ENCODE peak calls at places on chromosomes 7 and 10, in nine cellular contexts. C, V, H, I, K, S, U, X and D are unnamed samples.

GRCh38 chr7:27102578-27103442 is at the start of gene HOXA2:
- DNase-seq in C (no peak), V (no peak), H (no peak), I (no peak), K (no peak), S (no peak), U (peak; percentile 85), X (no peak), D (no peak)

GRCh38 chr7:10412426-10413019 is 561.1 kb upstream of the PHF14 start:
- DNase-seq in C (peak; percentile 46), V (no peak), H (peak; percentile 15), I (peak; percentile 3), K (no peak), S (peak; percentile 33), U (no peak), X (peak; percentile 16), D (no peak)

GRCh38 chr10:131825150-131825907 is 75.5 kb upstream of the PPP2R2D start:
- DNase-seq in C (no peak), V (no peak), H (no peak), I (no peak), K (no peak), S (no peak), U (no peak), X (no peak), D (no peak)

GRCh38 chr10:103739039-103739764 is 116.2 kb downstream of the SH3PXD2A start:
- DNase-seq in C (no peak), V (no peak), H (no peak), I (peak; percentile 99), K (peak; percentile 81), S (no peak), U (peak; percentile 75), X (no peak), D (no peak)

GRCh38 chr10:110434477-110435096 is 63.1 kb upstream of the DUSP5 start:
- DNase-seq in C (no peak), V (no peak), H (no peak), I (no peak), K (no peak), S (no peak), U (peak; percentile 31), X (no peak), D (no peak)

GRCh38 chr7:24939406-24939805 is 40.6 kb downstream of the OSBPL3 start:
- DNase-seq in C (no peak), V (no peak), H (peak; percentile 47), I (no peak), K (no peak), S (no peak), U (no peak), X (no peak), D (no peak)

GRCh38 chr10:69911571-69912528 is 110.1 kb downstream of the COL13A1 start:
- DNase-seq in C (no peak), V (peak; percentile 41), H (no peak), I (peak; percentile 27), K (peak; percentile 30), S (no peak), U (peak; percentile 86), X (no peak), D (no peak)

GRCh38 chr7:155984028-155984607 is 171.9 kb upstream of the SHH start:
- DNase-seq in C (no peak), V (no peak), H (no peak), I (no peak), K (no peak), S (no peak), U (peak; percentile 35), X (no peak), D (no peak)

GRCh38 chr10:129123428-129123827 is 343.6 kb upstream of the MGMT start:
- DNase-seq in C (no peak), V (no peak), H (no peak), I (no peak), K (no peak), S (no peak), U (no peak), X (no peak), D (no peak)

GRCh38 chr7:80147543-80148376 is 13.1 kb downstream of the GNAI1 start:
- DNase-seq in C (no peak), V (no peak), H (no peak), I (peak; percentile 93), K (no peak), S (no peak), U (no peak), X (no peak), D (no peak)

GRCh38 chr10:31819393-31819820 is 109.2 kb downstream of the ARHGAP12 start:
- DNase-seq in C (no peak), V (no peak), H (no peak), I (peak; percentile 83), K (no peak), S (no peak), U (peak; percentile 84), X (no peak), D (no peak)

GRCh38 chr7:149635561-149636329 is 137.6 kb downstream of the ZNF467 start:
- DNase-seq in C (no peak), V (no peak), H (no peak), I (no peak), K (no peak), S (no peak), U (no peak), X (no peak), D (no peak)

GRCh38 chr7:43039346-43039745 is 73.1 kb upstream of the HECW1 start:
- DNase-seq in C (no peak), V (no peak), H (no peak), I (peak; percentile 55), K (no peak), S (no peak), U (no peak), X (no peak), D (no peak)

GRCh38 chr7:29563590-29564454 is at the start of gene PRR15:
- DNase-seq in C (peak; percentile 40), V (peak; percentile 36), H (no peak), I (no peak), K (peak; percentile 53), S (peak; percentile 31), U (no peak), X (peak; percentile 76), D (no peak)

GRCh38 chr7:141511370-141512335 is 39.6 kb upstream of the AGK start:
- DNase-seq in C (no peak), V (peak; percentile 34), H (no peak), I (no peak), K (no peak), S (no peak), U (no peak), X (no peak), D (no peak)

GRCh38 chr10:69873141-69873540 is 71.4 kb downstream of the COL13A1 start:
- DNase-seq in C (no peak), V (no peak), H (no peak), I (no peak), K (no peak), S (no peak), U (no peak), X (no peak), D (no peak)

GRCh38 chr7:44962483-44963251 is 16.1 kb downstream of the MYO1G start:
- DNase-seq in C (peak; percentile 37), V (peak; percentile 59), H (no peak), I (peak; percentile 34), K (no peak), S (no peak), U (no peak), X (no peak), D (no peak)

GRCh38 chr10:87817291-87817872 is 644 bp downstream of the ATAD1 start:
- DNase-seq in C (no peak), V (no peak), H (no peak), I (no peak), K (no peak), S (no peak), U (no peak), X (no peak), D (peak; percentile 23)

GRCh38 chr7:83629117-83629880 is 19.6 kb downstream of the SEMA3E start:
- DNase-seq in C (no peak), V (no peak), H (no peak), I (no peak), K (no peak), S (no peak), U (no peak), X (no peak), D (no peak)

GRCh38 chr10:13222566-13222965 is 11.6 kb downstream of the UCMA start:
- DNase-seq in C (no peak), V (no peak), H (no peak), I (no peak), K (no peak), S (no peak), U (no peak), X (no peak), D (no peak)